ENCODE peak calls at places on chromosomes 13 and 19, in eight cellular contexts. T, G, K, E, W, M, S and H are unnamed samples.

GRCh38 chr19:18270304-18270703 is 3.9 kb downstream of the IQCN start:
- DNase-seq in E (no peak), S (no peak), G (no peak), M (no peak), K (no peak), W (no peak), T (no peak), H (no peak)

GRCh38 chr13:59755647-59756290 is 408.0 kb downstream of the DIAPH3 start:
- DNase-seq in T (no peak), W (no peak), S (peak), E (no peak), G (no peak), K (no peak), M (no peak), H (no peak)

GRCh38 chr13:50589139-50589538 is 254.4 kb downstream of the DLEU7 start:
- DNase-seq in T (no peak), K (peak), E (peak), W (no peak), G (no peak), S (peak), M (no peak), H (no peak)

GRCh38 chr19:3100331-3100730 is 6.2 kb downstream of the GNA11 start:
- DNase-seq in T (no peak), S (no peak), E (no peak), W (no peak), G (no peak), M (no peak), K (no peak), H (no peak)

GRCh38 chr19:54469496-54469934 is 3.6 kb downstream of the CDC42EP5 start:
- DNase-seq in M (no peak), K (no peak), W (no peak), G (no peak), E (no peak), S (no peak), T (no peak), H (no peak)

GRCh38 chr19:13962738-13963602 is 10.7 kb downstream of the DCAF15 start:
- DNase-seq in K (no peak), W (no peak), E (no peak), T (no peak), S (no peak), G (no peak), M (no peak), H (no peak)

GRCh38 chr19:24033962-24034342 is 53.0 kb upstream of the ZNF254 start:
- DNase-seq in W (no peak), M (peak), S (peak), E (peak), T (peak), K (peak), G (no peak), H (no peak)

GRCh38 chr19:37594982-37595382 is 306 bp downstream of the ZNF540 start:
- DNase-seq in S (no peak), T (peak), E (peak), M (peak), K (peak), G (peak), W (peak), H (peak)

GRCh38 chr13:43749503-43749902 is 37.3 kb downstream of the ENOX1 start:
- DNase-seq in S (no peak), E (no peak), M (no peak), G (no peak), T (no peak), W (no peak), K (no peak), H (no peak)

GRCh38 chr13:113535381-113535781 is 44.9 kb upstream of the DCUN1D2 start:
- DNase-seq in E (no peak), S (no peak), M (no peak), K (no peak), W (no peak), G (no peak), T (no peak), H (no peak)

GRCh38 chr19:10503002-10503789 is at the start of gene KEAP1:
- DNase-seq in T (no peak), K (no peak), G (peak), E (peak), S (peak), M (peak), W (no peak), H (no peak)

GRCh38 chr13:40155176-40155575 is 499.7 kb downstream of the COG6 start:
- DNase-seq in W (no peak), M (no peak), G (no peak), E (no peak), S (no peak), K (no peak), T (no peak), H (no peak)

GRCh38 chr13:50277127-50277526 is 261.9 kb downstream of the KCNRG start:
- DNase-seq in S (no peak), G (no peak), W (no peak), E (no peak), K (no peak), M (no peak), T (no peak), H (no peak)

GRCh38 chr19:38265213-38265861 is 964 bp downstream of the SPINT2 start:
- DNase-seq in K (no peak), G (no peak), M (no peak), E (no peak), W (no peak), T (no peak), S (peak), H (no peak)

GRCh38 chr13:112545866-112546265 is 42.1 kb downstream of the TUBGCP3 start:
- DNase-seq in G (no peak), M (no peak), E (peak), W (no peak), T (no peak), K (peak), S (no peak), H (no peak)

GRCh38 chr13:29561918-29562317 is 33.6 kb downstream of the SLC7A1 start:
- DNase-seq in K (no peak), T (no peak), S (no peak), G (no peak), M (no peak), W (no peak), E (no peak), H (no peak)

GRCh38 chr19:50998686-50999085 is 2.7 kb downstream of the KLK8 start:
- DNase-seq in M (no peak), E (no peak), G (no peak), S (no peak), K (no peak), W (no peak), T (no peak), H (no peak)

GRCh38 chr13:75792526-75793187 is 156.5 kb downstream of the LMO7 start:
- DNase-seq in S (no peak), T (no peak), W (no peak), M (no peak), G (no peak), E (peak), K (no peak), H (no peak)

GRCh38 chr19:10748924-10749434 is 31.1 kb downstream of the DNM2 start:
- DNase-seq in E (peak), W (no peak), G (no peak), M (no peak), S (peak), K (no peak), T (no peak), H (peak)

GRCh38 chr19:5231857-5232503 is 108.6 kb downstream of the PTPRS start:
- DNase-seq in S (no peak), G (no peak), K (no peak), W (no peak), M (no peak), T (no peak), E (no peak), H (no peak)